ENCODE peak calls at places on chromosomes 5 and 9, in eight cellular contexts. S, A, D, Q, P, I, L and Z are unnamed samples.

GRCh38 chr9:78919701-78920100 is 622.8 kb downstream of the PSAT1 start:
- DNase-seq in I (peak), Q (no peak), S (no peak), P (no peak), L (no peak), A (no peak), D (no peak), Z (no peak)

GRCh38 chr5:52269395-52269794 is 518.3 kb upstream of the ITGA1 start:
- DNase-seq in L (no peak), Q (no peak), D (no peak), I (no peak), S (no peak), P (no peak), A (no peak), Z (no peak)

GRCh38 chr5:167893271-167893670 is 398.2 kb upstream of the WWC1 start:
- DNase-seq in A (no peak), S (no peak), L (no peak), P (no peak), Q (no peak), D (no peak), I (no peak), Z (no peak)

GRCh38 chr5:30392897-30393296 is 800.6 kb upstream of the CDH6 start:
- DNase-seq in Q (no peak), L (no peak), I (no peak), P (no peak), A (no peak), S (no peak), D (no peak), Z (no peak)

GRCh38 chr5:102450313-102450990 is 48.3 kb downstream of the SLCO6A1 start:
- DNase-seq in S (peak), A (no peak), L (no peak), D (no peak), P (no peak), I (peak), Q (no peak), Z (no peak)

GRCh38 chr5:96651047-96651446 is 11.1 kb upstream of the CAST start:
- DNase-seq in I (no peak), P (no peak), A (no peak), L (no peak), D (no peak), S (no peak), Q (no peak), Z (no peak)

GRCh38 chr5:16457853-16458252 is 7.7 kb downstream of the ZNF622 start:
- DNase-seq in L (no peak), P (no peak), I (no peak), A (no peak), S (no peak), D (no peak), Q (no peak), Z (no peak)

GRCh38 chr9:129630967-129631672 is 5.2 kb downstream of the NTMT1 start:
- DNase-seq in A (no peak), I (peak), S (no peak), D (no peak), Q (peak), L (peak), P (no peak), Z (peak)

GRCh38 chr5:36721664-36722063 is 115.3 kb downstream of the SLC1A3 start:
- DNase-seq in A (no peak), P (no peak), Q (no peak), S (no peak), L (no peak), I (no peak), D (no peak), Z (no peak)

GRCh38 chr5:143924311-143924710 is 112.3 kb downstream of the HMHB1 start:
- DNase-seq in P (no peak), A (no peak), I (peak), S (no peak), D (no peak), Q (no peak), L (no peak), Z (peak)

GRCh38 chr9:1929722-1930621 is 85.2 kb upstream of the SMARCA2 start:
- DNase-seq in D (no peak), I (no peak), L (no peak), P (peak), Q (no peak), A (no peak), S (no peak), Z (no peak)

GRCh38 chr9:92978345-92978875 is 31.1 kb downstream of the FGD3 start:
- DNase-seq in Q (no peak), L (no peak), D (no peak), I (no peak), P (no peak), S (peak), A (no peak), Z (no peak)

GRCh38 chr5:32245742-32246141 is 67.0 kb downstream of the MTMR12 start:
- DNase-seq in Q (no peak), A (no peak), S (no peak), P (no peak), L (no peak), I (no peak), D (no peak), Z (no peak)

GRCh38 chr5:74136276-74136675 is 504.3 kb downstream of the ENC1 start:
- DNase-seq in Q (no peak), I (no peak), D (no peak), P (no peak), L (no peak), S (no peak), A (no peak), Z (no peak)

GRCh38 chr9:134041649-134041962 is 16.3 kb downstream of the BRD3OS start:
- DNase-seq in I (no peak), A (no peak), S (no peak), L (peak), D (no peak), Q (no peak), P (no peak), Z (no peak)

GRCh38 chr5:173514666-173515065 is 101.8 kb downstream of the BOD1 start:
- DNase-seq in D (no peak), L (no peak), I (peak), S (no peak), A (no peak), P (no peak), Q (no peak), Z (peak)

GRCh38 chr9:137251194-137251461 is at the start of gene STPG3:
- DNase-seq in Q (no peak), P (no peak), S (no peak), L (no peak), A (no peak), D (no peak), I (no peak), Z (no peak)

GRCh38 chr5:141961466-141961865 is 3.5 kb upstream of the PCDH12 start:
- DNase-seq in D (no peak), A (no peak), S (peak), I (no peak), Q (no peak), L (no peak), P (no peak), Z (no peak)

GRCh38 chr5:42021923-42022322 is 96.8 kb downstream of the FBXO4 start:
- DNase-seq in Q (no peak), L (no peak), A (no peak), I (no peak), P (no peak), S (no peak), D (no peak), Z (no peak)

GRCh38 chr5:135511858-135512257 is 23.9 kb downstream of the NEUROG1 start:
- DNase-seq in A (no peak), Q (no peak), S (no peak), D (no peak), P (no peak), L (no peak), I (no peak), Z (no peak)

GRCh38 chr9:114205171-114206015 is 50.1 kb downstream of the COL27A1 start:
- DNase-seq in D (no peak), P (no peak), I (no peak), S (no peak), A (peak), L (peak), Q (no peak), Z (no peak)

GRCh38 chr5:6808462-6808861 is 95.2 kb downstream of the TENT4A start:
- DNase-seq in D (no peak), A (no peak), I (no peak), S (peak), L (no peak), Q (no peak), P (no peak), Z (no peak)

GRCh38 chr5:14630706-14631105 is 33.8 kb upstream of the OTULIN start:
- DNase-seq in Q (no peak), P (no peak), I (no peak), D (no peak), L (no peak), S (no peak), A (no peak), Z (no peak)

GRCh38 chr5:124154714-124155113 is 591.7 kb downstream of the ZNF608 start:
- DNase-seq in I (no peak), S (no peak), A (no peak), L (no peak), Q (no peak), P (no peak), D (no peak), Z (no peak)

GRCh38 chr5:111655169-111655924 is 101.6 kb downstream of the NREP start:
- DNase-seq in Q (peak), D (no peak), A (no peak), L (no peak), P (no peak), S (no peak), I (peak), Z (no peak)

GRCh38 chr5:142492781-142493281 is 168.0 kb upstream of the SPRY4 start:
- DNase-seq in Q (peak), S (no peak), A (no peak), P (no peak), I (no peak), D (no peak), L (no peak), Z (no peak)

GRCh38 chr9:71806916-71807315 is 38.6 kb upstream of the CEMIP2 start:
- DNase-seq in P (peak), S (no peak), I (peak), L (peak), Q (peak), A (peak), D (peak), Z (peak)

GRCh38 chr9:120369608-120370220 is 210.3 kb downstream of the CDK5RAP2 start:
- DNase-seq in L (no peak), I (no peak), Q (no peak), A (no peak), P (no peak), S (no peak), D (no peak), Z (no peak)

GRCh38 chr5:40615586-40616193 is 64.0 kb upstream of the PTGER4 start:
- DNase-seq in S (no peak), L (no peak), A (no peak), D (no peak), Q (no peak), I (no peak), P (no peak), Z (peak)

GRCh38 chr5:110735545-110735944 is 3.3 kb upstream of the SLC25A46 start:
- DNase-seq in D (no peak), Q (no peak), S (no peak), I (no peak), L (no peak), P (no peak), A (no peak), Z (no peak)

GRCh38 chr5:56490971-56491468 is 257.9 kb upstream of the ANKRD55 start:
- DNase-seq in L (no peak), P (no peak), D (no peak), S (no peak), A (no peak), I (no peak), Q (no peak), Z (no peak)

DNA sequence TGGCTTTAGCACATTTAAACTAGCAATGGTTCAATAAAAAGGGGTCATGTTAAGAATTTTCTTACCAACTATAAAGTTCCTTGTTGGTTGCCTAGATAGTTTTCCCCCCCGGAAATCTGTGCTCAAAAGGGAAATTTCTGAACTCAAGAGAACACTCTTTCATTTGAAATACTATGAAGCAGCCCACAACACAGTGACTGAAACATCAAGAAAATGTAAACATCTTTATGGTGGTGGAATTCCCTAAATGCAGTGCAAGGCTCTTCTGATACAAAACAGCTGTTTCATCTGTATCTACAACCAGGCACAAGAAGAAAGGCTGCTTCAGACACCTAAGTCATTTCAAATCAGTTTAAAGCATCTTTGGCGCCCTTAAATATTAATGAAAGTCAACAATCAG is 947.2 kb downstream of the NR2F1-AS1 start:
- DNase-seq in P (no peak), S (no peak), I (no peak), L (no peak), Q (no peak), A (no peak), D (no peak), Z (no peak)
- TF ChIP-seq CTCF in P (no peak), S (no peak), I (no peak), L (no peak), Q (no peak), A (no peak), D (no peak), Z (no peak)

DNA sequence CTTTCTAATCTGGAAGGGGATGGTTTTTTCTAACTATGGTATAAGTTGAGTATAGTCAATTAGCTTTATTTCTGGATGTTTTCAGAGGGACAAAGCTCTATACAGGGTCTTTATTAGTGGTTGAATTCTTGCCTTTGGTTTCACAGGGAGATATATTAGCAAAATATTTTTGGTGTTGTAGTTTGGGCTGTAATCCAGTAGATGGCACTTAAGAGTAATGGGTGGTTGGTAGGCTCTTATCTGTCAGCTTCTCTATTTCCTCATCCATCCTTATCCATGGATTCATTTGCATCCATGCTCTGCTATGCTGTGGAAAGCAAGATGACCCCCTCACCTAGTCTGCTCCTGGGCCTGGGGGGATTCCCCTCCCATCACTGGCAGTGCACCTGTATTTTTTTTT is 363.6 kb upstream of the CYLC2 start:
- DNase-seq in Q (no peak), P (no peak), D (no peak), S (no peak), L (no peak), A (no peak), I (peak), Z (no peak)
- TF ChIP-seq CTCF in Q (no peak), P (peak), D (no peak), S (no peak), L (no peak), A (no peak), I (peak), Z (peak)

GRCh38 chr5:138817241-138817640 is 57.9 kb downstream of the LRRTM2 start:
- DNase-seq in S (no peak), P (no peak), I (no peak), L (no peak), A (no peak), Q (no peak), D (no peak), Z (no peak)

GRCh38 chr5:138820695-138821094 is 54.4 kb downstream of the LRRTM2 start:
- DNase-seq in Q (no peak), A (no peak), S (no peak), P (no peak), I (no peak), L (no peak), D (no peak), Z (no peak)

GRCh38 chr5:138824516-138824915 is 50.6 kb downstream of the LRRTM2 start:
- DNase-seq in L (no peak), I (no peak), Q (peak), P (no peak), A (no peak), S (no peak), D (no peak), Z (no peak)

DNA sequence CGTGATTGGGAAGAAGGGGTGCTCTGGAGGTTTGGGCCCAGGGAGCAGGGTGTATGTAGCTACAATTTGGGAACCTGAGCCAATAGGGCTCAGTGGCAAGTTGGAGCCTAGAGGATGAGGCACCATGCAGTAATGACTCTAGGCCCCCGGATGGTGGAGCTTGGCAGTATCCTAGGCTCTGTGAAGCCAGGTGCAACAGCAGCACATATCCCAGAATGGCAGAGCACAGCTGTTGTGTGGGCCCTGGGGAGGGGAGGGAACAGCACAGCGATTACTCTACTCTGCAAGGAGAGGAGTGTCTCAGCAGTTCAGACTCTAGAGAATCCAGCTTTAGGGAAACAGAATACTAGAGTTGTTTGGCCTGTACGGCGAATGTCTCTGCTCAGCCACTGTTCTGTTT is 56.1 kb downstream of the LRRTM2 start:
- DNase-seq in A (peak), Q (no peak), I (no peak), D (no peak), S (no peak), P (no peak), L (no peak), Z (no peak)
- TF ChIP-seq CTCF in A (no peak), Q (no peak), I (no peak), D (no peak), S (no peak), P (no peak), L (no peak), Z (no peak)

DNA sequence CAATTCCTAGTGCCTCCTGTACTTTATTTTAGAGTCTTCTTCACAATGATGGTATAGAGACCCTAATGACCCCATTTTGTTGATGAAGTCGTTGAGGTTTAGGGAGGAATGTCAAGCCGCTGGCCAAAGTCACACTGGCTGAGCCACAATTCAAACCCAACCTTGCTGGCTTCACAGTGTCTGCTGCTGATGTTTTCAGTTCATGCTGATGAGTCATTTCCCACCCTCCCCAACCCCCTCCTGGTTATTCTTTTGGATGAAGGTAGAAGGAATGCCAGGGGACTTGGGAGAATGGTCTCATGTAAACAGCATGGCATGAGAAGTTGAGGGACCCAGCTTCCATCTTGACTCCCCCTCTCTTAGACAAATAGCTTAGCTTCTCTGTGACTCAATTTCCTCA is 68.6 kb downstream of the TMEM252 start:
- DNase-seq in A (no peak), D (no peak), Q (no peak), P (no peak), I (no peak), L (no peak), S (no peak), Z (no peak)
- TF ChIP-seq CTCF in A (no peak), D (no peak), Q (no peak), P (no peak), I (no peak), L (no peak), S (no peak), Z (no peak)

DNA sequence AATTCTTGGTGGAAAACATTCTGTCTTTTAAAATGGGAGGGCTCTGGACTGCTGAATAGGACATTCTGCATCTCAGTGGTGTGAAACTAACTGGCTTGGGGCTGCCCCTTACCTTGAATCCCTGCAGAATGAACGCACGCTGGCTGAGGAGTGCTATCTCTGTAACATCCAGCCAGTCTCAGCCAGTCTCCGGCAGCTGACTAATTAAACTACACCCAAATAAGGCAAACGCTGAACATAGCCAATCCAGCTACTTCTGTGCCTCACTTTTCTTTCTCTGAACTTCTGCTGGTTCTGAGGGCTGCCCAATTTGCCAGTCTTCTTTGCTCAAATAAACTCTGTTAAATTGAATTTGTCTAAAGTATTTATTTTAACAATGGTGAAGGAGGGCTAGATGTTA is 153.9 kb upstream of the NFIL3 start:
- DNase-seq in I (no peak), Q (no peak), S (no peak), P (no peak), A (no peak), L (no peak), D (no peak), Z (no peak)
- TF ChIP-seq CTCF in I (no peak), Q (no peak), S (no peak), P (no peak), A (no peak), L (no peak), D (no peak), Z (no peak)

DNA sequence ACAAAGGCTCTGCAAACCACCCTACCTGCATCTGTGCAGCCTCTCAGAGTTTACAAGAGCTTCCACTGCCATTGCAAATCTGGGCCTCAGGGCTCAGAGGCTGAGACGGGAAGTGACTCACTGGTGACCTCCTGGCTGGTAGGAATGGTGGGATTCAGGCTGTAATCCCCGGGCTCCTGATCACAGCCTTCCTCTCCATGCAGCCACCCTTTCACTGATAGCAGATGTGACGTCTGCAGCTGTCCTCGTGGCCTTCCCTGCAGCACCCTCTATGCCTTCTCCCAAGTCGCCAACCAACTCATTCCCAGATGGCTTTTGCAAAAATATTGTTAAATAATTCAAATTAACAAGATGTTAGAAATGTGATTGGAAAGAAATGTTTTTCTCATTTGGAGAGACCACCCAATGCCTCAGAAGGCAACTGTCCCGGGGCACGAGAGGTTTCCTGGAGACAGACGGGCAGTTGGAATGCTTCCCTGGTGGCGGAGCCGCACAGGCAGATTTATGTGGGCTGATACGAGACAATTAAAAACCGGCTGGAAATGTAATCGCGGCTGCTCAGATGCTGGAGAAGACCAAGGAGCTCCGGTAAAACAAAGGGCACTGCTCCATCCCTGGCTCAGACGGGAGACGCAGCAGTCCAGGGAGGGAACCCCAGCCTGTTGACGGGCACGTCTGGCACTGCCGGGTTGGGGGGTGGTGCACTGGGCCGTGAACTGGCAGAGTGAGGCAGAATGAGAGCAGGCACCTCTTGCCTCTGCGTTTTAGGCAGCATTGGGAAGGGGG is 34.4 kb upstream of the SLC25A51 start:
- DNase-seq in Q (peak), P (no peak), I (peak), D (no peak), S (no peak), A (peak), L (peak), Z (peak)
- TF ChIP-seq CTCF in Q (no peak), P (no peak), I (no peak), D (no peak), S (no peak), A (no peak), L (no peak), Z (peak)